ENCODE peak calls at places on chromosome 18, in ten cellular contexts. N is GM13977, U is foreskin fibroblast, V is HL-60, Q is fibroblast of the aortic adventitia, G is AG09319, E is breast epithelium, D is thoracic aorta, Y is upper lobe of right lung, Z is DND-41. C is an unnamed sample.

GRCh38 chr18:36095936-36096519 is 28.7 kb upstream of the RPRD1A start:
- DNase-seq in N (peak; percentile 56), U (peak; percentile 77), V (peak; percentile 31), Q (peak; percentile 89), G (peak; percentile 56), E (no peak), D (no peak), Y (no peak), Z (no peak), C (no peak)

GRCh38 chr18:59142274-59142673 is 2.6 kb downstream of the SEC11C start:
- DNase-seq in N (peak; percentile 61), U (no peak), V (no peak), Q (no peak), G (no peak), E (no peak), D (no peak), Y (no peak), Z (no peak), C (no peak)

GRCh38 chr18:28365406-28365805 is 188.5 kb upstream of the CDH2 start:
- DNase-seq in N (no peak), U (peak; percentile 1), V (no peak), Q (peak; percentile 70), G (no peak), E (peak; percentile 27), D (peak; percentile 2), Y (no peak), Z (no peak), C (no peak)

GRCh38 chr18:61992285-61992684 is 99.5 kb upstream of the RNF152 start:
- DNase-seq in N (no peak), U (peak; percentile 86), V (no peak), Q (peak; percentile 85), G (no peak), E (no peak), D (no peak), Y (no peak), Z (no peak), C (no peak)

GRCh38 chr18:76564636-76565237 is 69.7 kb upstream of the ZNF516 start:
- DNase-seq in N (no peak), U (peak; percentile 17), V (no peak), Q (no peak), G (no peak), E (no peak), D (no peak), Y (no peak), Z (no peak), C (no peak)

GRCh38 chr18:75408554-75409506 is 18.7 kb downstream of the SMIM21 start:
- DNase-seq in N (no peak), U (peak; percentile 98), V (peak; percentile 6), Q (peak; percentile 94), G (peak; percentile 71), E (no peak), D (no peak), Y (no peak), Z (peak; percentile 7), C (no peak)

GRCh38 chr18:68150976-68151375 is 563.9 kb downstream of the TMX3 start:
- DNase-seq in N (no peak), U (no peak), V (no peak), Q (no peak), G (no peak), E (no peak), D (no peak), Y (no peak), Z (no peak), C (no peak)

GRCh38 chr18:22856870-22857269 is 76.3 kb upstream of the RBBP8 start:
- DNase-seq in N (no peak), U (no peak), V (no peak), Q (no peak), G (no peak), E (peak; percentile 84), D (no peak), Y (no peak), Z (no peak), C (no peak)

GRCh38 chr18:72811047-72811446 is 56.7 kb downstream of the NETO1 start:
- DNase-seq in N (no peak), U (no peak), V (no peak), Q (no peak), G (no peak), E (no peak), D (no peak), Y (no peak), Z (no peak), C (no peak)

GRCh38 chr18:49844903-49845302 is 31.6 kb upstream of the ACAA2 start:
- DNase-seq in N (no peak), U (no peak), V (no peak), Q (no peak), G (no peak), E (no peak), D (no peak), Y (no peak), Z (no peak), C (no peak)

GRCh38 chr18:32478818-32479217 is 8.1 kb upstream of the GAREM1 start:
- DNase-seq in N (no peak), U (no peak), V (no peak), Q (no peak), G (no peak), E (no peak), D (no peak), Y (no peak), Z (no peak), C (no peak)

GRCh38 chr18:75727479-75727878 is 300.0 kb upstream of the SMIM21 start:
- DNase-seq in N (peak; percentile 14), U (peak; percentile 41), V (peak; percentile 3), Q (peak; percentile 15), G (no peak), E (no peak), D (no peak), Y (peak; percentile 71), Z (peak; percentile 50), C (peak; percentile 48)

GRCh38 chr18:47996091-47996541 is 65.7 kb upstream of the SMAD2 start:
- DNase-seq in N (no peak), U (peak; percentile 62), V (no peak), Q (no peak), G (no peak), E (no peak), D (no peak), Y (no peak), Z (no peak), C (no peak)

GRCh38 chr18:79611040-79611681 is 68.4 kb upstream of the CTDP1 start:
- DNase-seq in N (no peak), U (no peak), V (no peak), Q (peak; percentile 55), G (no peak), E (no peak), D (no peak), Y (peak; percentile 50), Z (no peak), C (no peak)

GRCh38 chr18:70464343-70465114 is 175.7 kb downstream of the SOCS6 start:
- DNase-seq in N (peak; percentile 64), U (peak; percentile 81), V (peak; percentile 38), Q (peak; percentile 49), G (peak; percentile 3), E (peak; percentile 23), D (peak; percentile 11), Y (peak; percentile 87), Z (no peak), C (peak; percentile 60)
- TF ChIP-seq CTCF in N (peak; percentile 34), U (peak; percentile 37), V (peak; percentile 2), Q (peak; percentile 30), G (peak; percentile 30), E (no peak), D (no peak), Y (peak; percentile 31), Z (no peak), C (peak; percentile 46)

GRCh38 chr18:8823530-8823929 is 118.2 kb downstream of the MTCL1 start:
- DNase-seq in N (no peak), U (no peak), V (no peak), Q (no peak), G (no peak), E (no peak), D (no peak), Y (no peak), Z (no peak), C (no peak)
- TF ChIP-seq CTCF in N (no peak), U (no peak), V (no peak), Q (no peak), G (no peak), E (no peak), D (no peak), Y (no peak), Z (no peak), C (no peak)

GRCh38 chr18:24016643-24017042 is 2.1 kb downstream of the TTC39C start:
- DNase-seq in N (no peak), U (peak; percentile 39), V (no peak), Q (peak; percentile 21), G (no peak), E (no peak), D (no peak), Y (no peak), Z (no peak), C (no peak)
- TF ChIP-seq CTCF in N (peak; percentile 41), U (no peak), V (peak; percentile 49), Q (peak; percentile 57), G (peak; percentile 31), E (peak; percentile 34), D (peak; percentile 16), Y (peak; percentile 34), Z (peak; percentile 52), C (peak; percentile 59)

DNA sequence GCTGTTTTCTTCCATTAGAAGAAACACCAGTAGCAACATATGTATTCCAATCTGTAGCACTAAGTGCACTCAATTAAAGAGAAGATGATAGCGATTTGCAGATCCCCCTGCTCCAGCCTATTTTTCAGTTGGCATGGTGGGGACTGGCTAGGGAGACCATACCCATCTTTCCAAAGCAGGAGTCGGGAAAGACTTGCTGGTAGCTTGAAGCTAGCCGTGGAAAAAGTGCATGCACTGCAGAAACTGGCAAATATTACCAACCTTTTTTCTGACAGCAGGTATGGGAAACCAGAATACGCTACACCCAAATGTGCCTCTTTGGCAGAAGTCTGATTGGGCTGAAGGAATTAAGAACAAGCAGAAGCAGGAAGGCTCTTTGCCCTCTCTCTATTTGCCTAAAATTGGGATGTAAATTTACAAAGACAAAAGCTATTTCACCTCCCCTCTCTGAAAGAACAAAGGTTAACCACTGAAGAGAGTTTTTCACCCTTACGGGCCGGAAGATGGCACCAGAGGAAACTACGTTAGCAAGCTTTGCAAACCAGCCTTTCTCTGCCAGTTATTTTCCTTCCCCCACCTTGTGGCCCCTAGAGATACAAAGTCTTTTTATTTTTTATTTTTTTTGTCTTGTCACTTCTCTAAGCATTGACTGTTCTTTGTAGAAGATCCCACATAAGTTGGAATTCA is 273.1 kb downstream of the DLGAP1 start:
- DNase-seq in N (no peak), U (no peak), V (no peak), Q (no peak), G (no peak), E (no peak), D (no peak), Y (no peak), Z (no peak), C (no peak)
- TF ChIP-seq CTCF in N (no peak), U (no peak), V (no peak), Q (no peak), G (no peak), E (no peak), D (no peak), Y (no peak), Z (peak; percentile 3), C (peak; percentile 43)

C was measured in neural crest cell.